ENCODE peak calls at places on chromosomes 3 and 15, in nine cellular contexts. L is transverse colon, U is A549, I is K562, H is sigmoid colon, M is tibial nerve, Q is ovary, R is stomach, A is upper lobe of left lung. K is an unnamed sample.
A peak's percentile ranks its signal among the peaks of the same experiment; 100 is the strongest.

GRCh38 chr3:38116471-38117162 is 20.3 kb downstream of the ACAA1 start:
- DNase-seq in L (peak; percentile 35), R (no peak), A (no peak), U (no peak), M (no peak), I (peak; percentile 50), H (peak; percentile 52), Q (no peak), K (peak; percentile 72)

GRCh38 chr15:47367991-47368390 is 349.3 kb upstream of the SEMA6D start:
- DNase-seq in L (no peak), Q (no peak), H (no peak), I (no peak), M (no peak), U (no peak), R (no peak), A (no peak), K (no peak)

GRCh38 chr15:83926116-83926515 is 272.2 kb downstream of the ADAMTSL3 start:
- DNase-seq in A (no peak), H (no peak), I (no peak), Q (no peak), U (no peak), R (no peak), M (no peak), L (no peak), K (no peak)

GRCh38 chr15:50676799-50677483 is 9.7 kb downstream of the TRPM7 start:
- DNase-seq in H (no peak), U (peak; percentile 74), I (peak; percentile 63), Q (no peak), R (no peak), L (no peak), M (no peak), A (no peak), K (no peak)

GRCh38 chr3:99895706-99896441 is 78.2 kb downstream of the CMSS1 start:
- DNase-seq in U (peak; percentile 48), A (no peak), R (no peak), Q (no peak), I (peak; percentile 11), M (no peak), H (no peak), L (no peak), K (no peak)

GRCh38 chr15:101044625-101045235 is 125.6 kb downstream of the LRRK1 start:
- DNase-seq in L (peak; percentile 4), I (no peak), R (peak; percentile 15), Q (no peak), U (no peak), A (no peak), M (no peak), H (peak; percentile 36), K (peak; percentile 38)

GRCh38 chr3:58534592-58535494 is 2.1 kb downstream of the ACOX2 start:
- DNase-seq in U (no peak), L (no peak), A (no peak), H (no peak), I (no peak), R (no peak), Q (no peak), M (no peak), K (no peak)

GRCh38 chr3:43770426-43771103 is 79.8 kb downstream of the ABHD5 start:
- DNase-seq in H (peak; percentile 73), R (peak; percentile 74), L (peak; percentile 69), U (peak; percentile 79), A (peak; percentile 64), Q (no peak), M (peak; percentile 48), I (peak; percentile 92), K (peak; percentile 88)

DNA sequence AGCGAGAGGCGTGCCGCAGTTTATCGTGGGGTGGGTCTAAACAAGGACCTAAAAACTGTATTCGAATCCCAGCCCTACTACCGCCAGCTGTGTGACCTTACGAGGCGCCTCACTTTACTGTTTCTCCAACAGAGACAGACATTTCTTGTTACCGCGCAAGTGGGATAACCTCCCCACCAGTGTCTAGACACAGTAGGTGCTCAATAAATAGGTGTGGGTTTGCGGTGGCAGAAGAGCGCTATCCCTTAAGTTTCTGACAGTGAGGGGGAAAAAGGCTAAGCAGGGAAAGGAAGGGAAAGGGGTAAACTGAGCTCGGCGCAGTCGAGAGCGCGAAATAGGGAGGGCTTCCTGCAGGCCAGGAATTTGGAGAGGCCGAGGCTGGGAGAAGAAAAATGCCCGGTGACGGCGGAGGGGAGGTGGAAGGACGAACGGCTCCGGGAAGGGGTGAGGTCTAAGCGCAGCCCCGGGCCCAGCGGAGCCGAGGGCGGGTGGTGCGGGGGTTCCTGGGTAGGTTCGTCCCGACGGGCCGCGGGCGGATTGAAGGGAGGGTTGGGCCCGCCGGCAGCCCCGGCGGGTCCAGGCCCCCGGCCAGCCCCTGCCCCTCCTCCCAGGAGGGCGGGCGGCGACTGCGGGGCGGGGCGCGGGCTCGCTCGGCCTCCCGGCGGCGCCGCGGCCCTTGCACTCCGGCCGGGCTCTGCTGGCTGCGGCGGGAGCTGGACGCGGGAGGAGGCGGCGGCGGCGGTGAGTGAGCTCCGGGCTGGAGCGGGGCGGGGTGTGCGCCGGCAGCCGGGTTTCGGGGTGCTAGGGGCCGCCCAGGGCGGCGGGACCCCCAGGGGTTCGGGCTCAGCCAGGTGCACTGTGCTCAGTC is at the start of gene CGNL1:
- DNase-seq in Q (peak; percentile 72), U (no peak), H (peak; percentile 67), A (peak; percentile 92), L (peak; percentile 35), M (no peak), R (peak; percentile 71), I (no peak), K (no peak)
- TF ChIP-seq POLR2A in Q (peak; percentile 10), U (peak; percentile 12), H (no peak), A (peak; percentile 12), L (no peak), M (peak; percentile 35), R (no peak), I (no peak), K (peak; percentile 16)

GRCh38 chr15:82045892-82046667 is at the start of gene MEX3B:
- DNase-seq in L (peak; percentile 92), H (peak; percentile 99), A (peak; percentile 98), M (peak; percentile 88), R (peak; percentile 88), Q (peak; percentile 93), U (peak; percentile 99), I (peak; percentile 98), K (peak; percentile 96)

GRCh38 chr15:82044373-82045178 is 1.2 kb downstream of the MEX3B start:
- DNase-seq in I (no peak), U (peak; percentile 37), H (peak; percentile 79), L (peak; percentile 26), R (no peak), Q (peak; percentile 68), M (peak; percentile 38), A (peak; percentile 85), K (peak; percentile 81)

GRCh38 chr15:82045179-82045891 is 483 bp downstream of the MEX3B start:
- DNase-seq in Q (peak; percentile 66), H (peak; percentile 78), R (no peak), A (peak; percentile 92), U (peak; percentile 55), M (peak; percentile 9), L (peak; percentile 20), I (peak; percentile 58), K (peak; percentile 78)

GRCh38 chr15:82043130-82043673 is 2.6 kb downstream of the MEX3B start:
- DNase-seq in I (no peak), M (no peak), U (no peak), L (no peak), H (peak; percentile 66), R (no peak), Q (peak; percentile 46), A (peak; percentile 80), K (no peak)

DNA sequence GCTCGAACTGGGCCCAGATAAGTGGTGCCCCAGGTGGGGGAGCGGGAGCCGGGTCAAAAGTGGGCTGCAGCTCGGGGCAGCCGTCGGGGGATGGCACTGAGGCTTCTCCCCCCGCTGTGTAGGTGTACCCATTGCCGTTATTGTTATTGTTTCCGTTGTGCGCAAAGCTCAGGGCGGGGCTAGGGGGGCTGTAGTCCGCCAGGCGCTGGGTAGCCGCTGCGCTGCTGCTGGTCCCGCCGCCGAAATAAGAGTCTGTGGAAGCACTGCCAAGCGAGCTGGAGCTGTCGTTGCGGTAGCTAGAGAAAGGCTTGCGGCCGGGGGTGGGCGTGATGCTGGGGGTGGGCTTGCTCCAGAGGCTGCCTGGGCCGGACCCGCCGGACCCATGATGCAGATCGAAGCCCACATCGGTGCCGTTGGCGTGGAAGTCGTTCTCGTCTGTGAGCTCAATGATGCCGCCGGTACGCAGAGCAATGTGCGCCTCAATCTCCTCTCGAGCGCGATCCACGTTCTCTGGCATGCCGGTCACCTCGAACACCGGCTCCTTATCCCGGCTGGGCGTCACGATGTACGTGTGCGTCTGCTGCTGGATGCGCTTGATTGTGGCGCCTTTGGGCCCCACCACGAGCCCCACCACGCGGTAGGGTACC is 2.0 kb downstream of the MEX3B start:
- DNase-seq in L (peak; percentile 10), M (no peak), A (peak; percentile 72), U (no peak), R (no peak), I (no peak), H (peak; percentile 73), Q (peak; percentile 40), K (no peak)
- H3K4me3 ChIP-seq in L (peak overlapping the region; percentile 30), M (peak overlapping the region; percentile 68), A (peak overlapping the region; percentile 87), U (peak overlapping the region; percentile 61), R (peak overlapping the region; percentile 84), I (peak overlapping the region; percentile 93), H (peak overlapping the region; percentile 96), Q (peak overlapping the region; percentile 78), K (peak overlapping the region; percentile 83)

GRCh38 chr3:31275038-31275562 is 257.6 kb upstream of the STT3B start:
- DNase-seq in A (no peak), L (no peak), M (peak; percentile 60), H (no peak), U (peak; percentile 80), I (no peak), Q (no peak), R (peak; percentile 27), K (no peak)

GRCh38 chr3:31277582-31277981 is 255.1 kb upstream of the STT3B start:
- DNase-seq in R (no peak), M (no peak), Q (no peak), A (no peak), I (no peak), L (no peak), H (no peak), U (no peak), K (no peak)

GRCh38 chr3:31278532-31278931 is 254.2 kb upstream of the STT3B start:
- DNase-seq in A (no peak), R (no peak), H (no peak), L (no peak), U (no peak), Q (no peak), I (no peak), M (no peak), K (no peak)

GRCh38 chr3:31275583-31275982 is 257.1 kb upstream of the STT3B start:
- DNase-seq in Q (no peak), M (no peak), A (no peak), I (no peak), H (no peak), U (no peak), L (no peak), R (no peak), K (no peak)

DNA sequence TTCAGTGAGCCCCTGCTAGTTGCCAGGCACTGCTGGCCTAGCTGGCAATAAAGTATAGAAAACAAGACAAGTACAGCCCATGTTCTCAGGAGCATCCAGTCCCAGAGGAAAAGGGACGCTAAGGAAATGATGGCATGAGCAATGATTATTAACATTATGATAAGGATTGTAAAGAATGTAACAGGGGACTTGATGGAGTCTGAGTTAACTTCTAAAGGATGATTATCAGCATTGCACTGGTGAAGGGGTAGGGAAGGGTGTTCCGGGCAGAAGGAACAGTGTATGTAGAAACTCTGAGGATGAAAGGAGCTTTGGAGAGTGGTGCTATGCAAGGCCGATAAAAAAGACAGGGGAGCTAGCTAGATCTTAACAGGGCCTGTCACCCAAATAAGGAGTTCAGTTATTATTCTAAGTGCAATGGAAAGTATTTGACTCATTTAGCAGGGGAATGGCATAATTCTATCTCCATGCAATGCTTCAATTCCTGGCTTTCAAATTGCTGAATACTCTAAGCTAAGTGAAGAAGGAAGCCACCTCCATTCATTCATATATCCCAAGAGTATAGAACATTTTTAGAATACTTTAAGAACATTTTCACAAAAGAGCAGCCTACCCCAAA is 258.2 kb upstream of the STT3B start:
- DNase-seq in R (no peak), M (no peak), Q (no peak), A (no peak), L (no peak), I (no peak), H (no peak), U (no peak), K (no peak)
- TF ChIP-seq EP300 in R (no peak), M (no peak), Q (no peak), A (no peak), L (no peak), I (no peak), H (no peak), U (no peak), K (no peak)

DNA sequence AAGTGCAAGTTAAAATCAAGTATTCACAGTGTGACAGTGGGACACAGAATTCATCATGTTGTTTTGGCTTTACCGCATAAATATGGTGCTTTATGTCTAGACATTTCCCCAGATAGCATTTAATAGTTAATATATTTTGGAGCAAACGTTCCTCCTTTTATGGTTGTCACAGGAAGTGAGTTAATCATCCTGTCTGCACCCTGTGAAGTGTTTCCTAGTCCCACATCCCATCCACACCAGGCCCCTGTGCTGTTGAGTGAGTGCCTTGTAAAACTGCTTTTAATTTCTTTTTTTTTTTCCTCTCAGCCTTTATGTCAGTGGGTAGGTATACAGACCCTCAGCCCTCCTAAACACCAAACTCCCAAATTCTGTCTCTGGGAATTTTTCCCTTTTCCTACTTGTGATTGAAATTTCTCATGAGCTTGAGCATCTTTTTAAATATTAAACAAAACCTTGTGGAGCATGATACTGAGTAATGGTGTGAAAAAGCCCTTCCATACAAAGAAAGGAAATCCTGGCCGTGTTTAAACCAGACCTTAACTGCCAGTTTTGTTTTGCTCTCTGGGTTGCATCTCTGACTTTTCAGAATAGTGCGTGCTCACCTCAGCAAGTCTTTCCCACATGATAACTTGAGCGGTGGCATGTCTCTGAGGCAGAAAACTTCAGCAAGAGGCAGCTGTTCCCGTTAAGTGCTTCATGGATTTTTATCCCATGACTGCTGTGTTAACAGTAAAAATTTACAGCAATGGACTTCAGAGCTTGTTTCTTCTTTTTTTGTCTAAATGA is 393.5 kb downstream of the FEZF2 start:
- DNase-seq in I (no peak), Q (no peak), L (no peak), M (no peak), R (no peak), A (no peak), H (no peak), U (no peak), K (no peak)
- TF ChIP-seq POLR2A in I (no peak), Q (no peak), L (no peak), M (no peak), R (no peak), A (no peak), H (no peak), U (no peak), K (no peak)